ENCODE peak calls at places on chromosome 11, in four cellular contexts. W, L, V and Z are unnamed samples.

GRCh38 chr11:120710354-120711187 is 199.0 kb downstream of the GRIK4 start:
- DNase-seq in V (peak; percentile 69), W (no peak), L (no peak), Z (peak; percentile 51)

GRCh38 chr11:115459563-115459962 is 44.7 kb downstream of the CADM1 start:
- DNase-seq in L (no peak), V (peak; percentile 93), W (no peak), Z (no peak)

GRCh38 chr11:31798057-31799035 is 12.8 kb downstream of the PAX6 start:
- DNase-seq in L (no peak), V (no peak), W (no peak), Z (no peak)

GRCh38 chr11:72629266-72629665 is 45.0 kb downstream of the PDE2A start:
- DNase-seq in V (no peak), W (no peak), L (no peak), Z (no peak)

GRCh38 chr11:44305643-44306468 is 4.1 kb downstream of the ALX4 start:
- DNase-seq in L (peak; percentile 4), V (no peak), W (peak; percentile 24), Z (no peak)

GRCh38 chr11:12433571-12434061 is 56.2 kb downstream of the PARVA start:
- DNase-seq in V (peak; percentile 97), W (no peak), L (no peak), Z (no peak)

GRCh38 chr11:16795146-16795545 is 56.7 kb downstream of the C11orf58 start:
- DNase-seq in L (no peak), W (no peak), V (no peak), Z (no peak)

GRCh38 chr11:91921974-91922373 is 302.6 kb upstream of the FAT3 start:
- DNase-seq in W (no peak), V (peak; percentile 29), L (no peak), Z (peak; percentile 2)

GRCh38 chr11:67450796-67451657 is 1.5 kb downstream of the GPR152 start:
- DNase-seq in W (no peak), L (no peak), V (no peak), Z (no peak)

GRCh38 chr11:129947474-129947873 is 52.1 kb upstream of the NFRKB start:
- DNase-seq in L (no peak), V (no peak), W (no peak), Z (no peak)

GRCh38 chr11:44011797-44012196 is 36.0 kb upstream of the ACCSL start:
- DNase-seq in W (no peak), V (peak; percentile 60), L (no peak), Z (no peak)

GRCh38 chr11:123822022-123822421 is 15.9 kb upstream of the OR6M1 start:
- DNase-seq in L (no peak), V (no peak), W (no peak), Z (no peak)

GRCh38 chr11:20253796-20254195 is 93.5 kb upstream of the DBX1 start:
- DNase-seq in V (no peak), L (no peak), W (no peak), Z (no peak)

GRCh38 chr11:111923951-111924350 is 5.2 kb downstream of the C11orf52 start:
- DNase-seq in L (no peak), W (no peak), V (no peak), Z (no peak)

GRCh38 chr11:30143098-30143705 is 87.6 kb upstream of the FSHB start:
- DNase-seq in L (no peak), V (no peak), W (peak; percentile 15), Z (peak; percentile 16)

GRCh38 chr11:71473793-71474080 is 20.7 kb downstream of the NADSYN1 start:
- DNase-seq in V (no peak), W (no peak), L (no peak), Z (no peak)

GRCh38 chr11:47992959-47993820 is 12.8 kb downstream of the PTPRJ start:
- DNase-seq in W (peak; percentile 21), L (no peak), V (peak; percentile 81), Z (peak; percentile 87)

GRCh38 chr11:66231561-66231960 is 36.9 kb upstream of the RAB1B start:
- DNase-seq in W (no peak), V (no peak), L (no peak), Z (no peak)

GRCh38 chr11:67644042-67644441 is 4.5 kb upstream of the TBX10 start:
- DNase-seq in L (no peak), V (no peak), W (no peak), Z (no peak)

GRCh38 chr11:100719362-100719761 is 32.3 kb downstream of the ARHGAP42 start:
- DNase-seq in V (peak; percentile 46), L (no peak), W (peak; percentile 76), Z (no peak)

GRCh38 chr11:30800904-30801303 is 214.8 kb upstream of the MPPED2 start:
- DNase-seq in V (no peak), L (no peak), W (no peak), Z (no peak)

GRCh38 chr11:72250661-72251465 is 6.9 kb upstream of the PHOX2A start:
- DNase-seq in V (no peak), L (no peak), W (no peak), Z (no peak)